ENCODE peak calls at places on chromosomes 6 and 20, in six cellular contexts. J is IMR-90, N is lower leg skin, T is right lobe of liver, K is fibroblast of villous mesenchyme, V is heart left ventricle. C is an unnamed sample.

GRCh38 chr20:14493408-14493807 is 156.0 kb upstream of the FLRT3 start:
- DNase-seq in V (no peak), T (no peak), K (no peak), J (no peak), N (no peak), C (no peak)

GRCh38 chr6:170203212-170203611 is 87.7 kb downstream of the DLL1 start:
- DNase-seq in V (no peak), J (no peak), N (peak), K (peak), T (no peak), C (peak)

GRCh38 chr6:2127484-2127911 is 117.9 kb downstream of the GMDS start:
- DNase-seq in T (peak), V (peak), J (no peak), K (no peak), N (peak), C (peak)

GRCh38 chr20:63911171-63911570 is 16.2 kb downstream of the DNAJC5 start:
- DNase-seq in N (no peak), T (no peak), J (peak), K (peak), V (no peak), C (peak)

GRCh38 chr20:10079964-10080363 is 45.2 kb downstream of the ANKEF1 start:
- DNase-seq in N (no peak), V (no peak), T (no peak), K (peak), J (peak), C (peak)

GRCh38 chr6:54493138-54493537 is 184.9 kb downstream of the TINAG start:
- DNase-seq in K (peak), V (no peak), T (no peak), N (no peak), J (peak), C (peak)

GRCh38 chr6:29442670-29443184 is 3.6 kb downstream of the OR10C1 start:
- DNase-seq in T (no peak), K (no peak), V (no peak), N (no peak), J (no peak), C (no peak)

GRCh38 chr6:39420300-39421265 is 98.1 kb upstream of the KCNK16 start:
- DNase-seq in J (peak), N (no peak), V (peak), T (no peak), K (no peak), C (peak)

GRCh38 chr6:38391909-38392614 is 247.7 kb downstream of the BTBD9 start:
- DNase-seq in V (no peak), J (peak), T (no peak), K (no peak), N (no peak), C (peak)

GRCh38 chr20:32898721-32899120 is 40.0 kb downstream of the EFCAB8 start:
- DNase-seq in N (no peak), T (no peak), V (no peak), J (peak), K (no peak), C (peak)

GRCh38 chr6:143410859-143411270 is 39.6 kb downstream of the ADAT2 start:
- DNase-seq in K (peak), N (no peak), J (peak), V (no peak), T (no peak), C (no peak)

GRCh38 chr6:79605061-79605460 is 26.1 kb upstream of the SH3BGRL2 start:
- DNase-seq in N (no peak), V (no peak), J (peak), T (no peak), K (peak), C (no peak)

GRCh38 chr6:37449984-37450383 is 17.0 kb downstream of the CMTR1 start:
- DNase-seq in J (no peak), T (no peak), V (no peak), N (no peak), K (no peak), C (no peak)

GRCh38 chr20:37542281-37542680 is 14.6 kb upstream of the BLCAP start:
- DNase-seq in K (no peak), T (no peak), N (no peak), J (peak), V (no peak), C (no peak)

GRCh38 chr20:25676164-25676809 is 20.4 kb downstream of the ZNF337 start:
- DNase-seq in J (peak), V (no peak), N (no peak), T (no peak), K (peak), C (peak)

GRCh38 chr20:15705975-15706374 is 867.3 kb downstream of the KIF16B start:
- DNase-seq in K (no peak), N (no peak), V (no peak), J (no peak), T (no peak), C (no peak)

GRCh38 chr6:17871836-17872235 is 115.6 kb downstream of the KIF13A start:
- DNase-seq in T (no peak), V (no peak), J (no peak), N (no peak), K (no peak), C (no peak)

GRCh38 chr6:163170294-163170883 is 244.1 kb upstream of the QKI start:
- DNase-seq in K (no peak), J (no peak), N (no peak), V (no peak), T (no peak), C (peak)

GRCh38 chr6:108452725-108453195 is 108.0 kb upstream of the FOXO3 start:
- DNase-seq in K (peak), J (peak), T (no peak), V (no peak), N (no peak), C (peak)

GRCh38 chr20:41395669-41396664 is 29.3 kb upstream of the EMILIN3 start:
- DNase-seq in T (no peak), V (no peak), K (no peak), J (peak), N (no peak), C (no peak)

GRCh38 chr20:40547492-40548129 is 141.4 kb downstream of the MAFB start:
- DNase-seq in V (no peak), J (no peak), N (no peak), K (no peak), T (no peak), C (peak)

GRCh38 chr6:137846772-137847313 is 20.2 kb upstream of the TNFAIP3 start:
- DNase-seq in J (no peak), N (no peak), T (peak), K (no peak), V (peak), C (no peak)

GRCh38 chr6:136173519-136174507 is 76.3 kb downstream of the MTFR2 start:
- DNase-seq in T (no peak), K (peak), V (peak), J (peak), N (peak), C (peak)

GRCh38 chr6:20554326-20554725 is 20.1 kb downstream of the CDKAL1 start:
- DNase-seq in K (peak), T (no peak), J (no peak), V (no peak), N (no peak), C (peak)

GRCh38 chr6:83097204-83097603 is 29.7 kb downstream of the DOP1A start:
- DNase-seq in V (no peak), J (no peak), T (no peak), N (no peak), K (peak), C (peak)

GRCh38 chr6:158793432-158793831 is 25.7 kb downstream of the EZR start:
- DNase-seq in K (peak), T (no peak), N (no peak), V (no peak), J (peak), C (peak)

GRCh38 chr6:73062837-73063236 is 162.5 kb downstream of the KHDC1L start:
- DNase-seq in N (no peak), K (no peak), T (no peak), V (no peak), J (no peak), C (peak)

GRCh38 chr6:168597471-168597875 is 156.5 kb downstream of the SMOC2 start:
- DNase-seq in V (no peak), T (no peak), N (no peak), J (no peak), K (no peak), C (no peak)

GRCh38 chr6:44733868-44734267 is 346.4 kb downstream of the CDC5L start:
- DNase-seq in K (peak), T (no peak), J (no peak), V (peak), N (peak), C (peak)

GRCh38 chr6:137373296-137373695 is 120.9 kb downstream of the OLIG3 start:
- DNase-seq in N (no peak), K (no peak), T (no peak), V (no peak), J (no peak), C (no peak)

GRCh38 chr6:3228791-3229565 is 1.5 kb upstream of the TUBB2B start:
- DNase-seq in K (no peak), V (no peak), J (no peak), N (no peak), T (no peak), C (no peak)

GRCh38 chr20:51757226-51757625 is 11.0 kb downstream of the ATP9A start:
- DNase-seq in T (no peak), J (no peak), V (no peak), N (no peak), K (no peak), C (no peak)

GRCh38 chr6:13026100-13026499 is 302.2 kb downstream of the TBC1D7 start:
- DNase-seq in T (no peak), K (no peak), J (no peak), V (no peak), N (no peak), C (no peak)

GRCh38 chr6:134004714-134005113 is 47.7 kb downstream of the SLC2A12 start:
- DNase-seq in J (peak), K (no peak), V (no peak), T (no peak), N (no peak), C (no peak)

GRCh38 chr20:324177-325042 is 942 bp upstream of the SOX12 start:
- DNase-seq in N (peak), J (peak), V (peak), T (peak), K (peak), C (peak)
- TF ChIP-seq CTCF in N (no peak), J (peak), V (peak), T (peak), K (peak), C (peak)

GRCh38 chr6:50056242-50056641 is 6.5 kb upstream of the DEFB112 start:
- DNase-seq in K (no peak), T (no peak), J (no peak), N (no peak), V (no peak), C (no peak)

GRCh38 chr6:50062051-50062450 is 12.3 kb upstream of the DEFB112 start:
- DNase-seq in K (no peak), T (no peak), J (peak), N (no peak), V (no peak), C (no peak)
- TF ChIP-seq CTCF in K (no peak), T (peak), J (no peak), N (no peak), V (no peak), C (no peak)

DNA sequence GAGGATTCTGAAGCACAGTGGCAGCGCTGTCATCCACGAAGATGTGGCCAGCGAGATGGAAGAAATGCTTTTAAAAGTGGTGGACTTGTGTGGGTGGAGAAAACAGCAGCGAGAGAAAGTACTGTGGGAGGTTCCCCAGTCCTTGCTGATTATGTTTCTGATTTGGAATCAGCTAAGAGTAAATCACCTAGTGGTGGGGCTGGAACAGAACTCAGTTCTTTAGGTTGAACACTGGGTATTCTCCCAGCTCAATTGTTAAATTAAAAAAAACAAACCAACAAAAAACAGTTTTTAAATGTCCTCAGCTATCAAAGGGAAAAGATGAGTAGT is 515 bp upstream of the ZNF322 start:
- DNase-seq in V (no peak), T (no peak), J (peak), N (no peak), K (no peak), C (peak)
- TF ChIP-seq CTCF in V (no peak), T (no peak), J (no peak), N (no peak), K (no peak), C (peak)

GRCh38 chr20:23060629-23061028 is 11.2 kb upstream of the THBD start:
- DNase-seq in K (peak), T (no peak), N (no peak), J (no peak), V (no peak), C (no peak)

GRCh38 chr20:23061262-23061661 is 11.8 kb upstream of the THBD start:
- DNase-seq in K (no peak), V (no peak), N (no peak), T (no peak), J (no peak), C (no peak)

GRCh38 chr20:23061713-23062561 is 12.5 kb upstream of the THBD start:
- DNase-seq in N (no peak), V (peak), T (no peak), J (peak), K (peak), C (peak)

GRCh38 chr20:23059831-23060230 is 10.4 kb upstream of the THBD start:
- DNase-seq in N (no peak), K (peak), V (no peak), T (no peak), J (no peak), C (no peak)

GRCh38 chr20:23058240-23058639 is 8.8 kb upstream of the THBD start:
- DNase-seq in T (no peak), N (no peak), J (no peak), K (no peak), V (no peak), C (no peak)
- TF ChIP-seq CTCF in T (no peak), N (no peak), J (peak), K (no peak), V (no peak), C (peak)

GRCh38 chr20:38732981-38733380 is 8.7 kb downstream of the SLC32A1 start:
- DNase-seq in V (no peak), T (no peak), K (no peak), J (no peak), N (no peak), C (no peak)

GRCh38 chr20:38730989-38731737 is 6.9 kb downstream of the SLC32A1 start:
- DNase-seq in K (peak), T (peak), V (peak), N (no peak), J (peak), C (peak)

GRCh38 chr20:38730167-38730988 is 6.1 kb downstream of the SLC32A1 start:
- DNase-seq in J (no peak), V (no peak), T (no peak), K (no peak), N (no peak), C (no peak)

GRCh38 chr20:38729767-38730166 is 5.5 kb downstream of the SLC32A1 start:
- DNase-seq in J (no peak), V (no peak), K (no peak), N (no peak), T (no peak), C (no peak)

GRCh38 chr20:38731738-38732113 is 7.4 kb downstream of the SLC32A1 start:
- DNase-seq in J (no peak), T (no peak), K (no peak), N (no peak), V (no peak), C (no peak)
- TF ChIP-seq CTCF in J (no peak), T (no peak), K (no peak), N (no peak), V (no peak), C (no peak)

GRCh38 chr6:43717389-43717788 is 29.8 kb upstream of the MRPS18A start:
- DNase-seq in K (no peak), V (no peak), J (no peak), N (no peak), T (no peak), C (no peak)
- TF ChIP-seq CTCF in K (no peak), V (no peak), J (no peak), N (no peak), T (no peak), C (no peak)

GRCh38 chr20:12171927-12172581 is 254.4 kb downstream of the BTBD3 start:
- DNase-seq in N (no peak), V (no peak), T (no peak), J (peak), K (peak), C (peak)

GRCh38 chr20:12170406-12170805 is 252.7 kb downstream of the BTBD3 start:
- DNase-seq in V (no peak), N (no peak), T (no peak), K (peak), J (no peak), C (no peak)

GRCh38 chr20:12166053-12166717 is 248.5 kb downstream of the BTBD3 start:
- DNase-seq in N (peak), T (no peak), J (peak), V (peak), K (peak), C (peak)
- TF ChIP-seq CTCF in N (no peak), T (no peak), J (peak), V (no peak), K (peak), C (peak)

GRCh38 chr6:109794201-109794926 is 103.3 kb downstream of the FIG4 start:
- DNase-seq in V (no peak), T (no peak), K (peak), J (peak), N (no peak), C (peak)

GRCh38 chr6:109793793-109794192 is 102.7 kb downstream of the FIG4 start:
- DNase-seq in N (peak), V (peak), J (peak), K (peak), T (no peak), C (peak)

GRCh38 chr6:109799664-109800063 is 108.6 kb downstream of the FIG4 start:
- DNase-seq in J (no peak), N (no peak), V (no peak), T (no peak), K (no peak), C (no peak)

GRCh38 chr6:109793015-109793414 is 101.9 kb downstream of the FIG4 start:
- DNase-seq in J (no peak), V (no peak), K (no peak), N (no peak), T (no peak), C (no peak)

GRCh38 chr6:109795994-109796555 is 105.0 kb downstream of the FIG4 start:
- DNase-seq in J (peak), V (no peak), N (no peak), K (no peak), T (no peak), C (peak)
- TF ChIP-seq CTCF in J (no peak), V (no peak), N (no peak), K (no peak), T (no peak), C (no peak)

DNA sequence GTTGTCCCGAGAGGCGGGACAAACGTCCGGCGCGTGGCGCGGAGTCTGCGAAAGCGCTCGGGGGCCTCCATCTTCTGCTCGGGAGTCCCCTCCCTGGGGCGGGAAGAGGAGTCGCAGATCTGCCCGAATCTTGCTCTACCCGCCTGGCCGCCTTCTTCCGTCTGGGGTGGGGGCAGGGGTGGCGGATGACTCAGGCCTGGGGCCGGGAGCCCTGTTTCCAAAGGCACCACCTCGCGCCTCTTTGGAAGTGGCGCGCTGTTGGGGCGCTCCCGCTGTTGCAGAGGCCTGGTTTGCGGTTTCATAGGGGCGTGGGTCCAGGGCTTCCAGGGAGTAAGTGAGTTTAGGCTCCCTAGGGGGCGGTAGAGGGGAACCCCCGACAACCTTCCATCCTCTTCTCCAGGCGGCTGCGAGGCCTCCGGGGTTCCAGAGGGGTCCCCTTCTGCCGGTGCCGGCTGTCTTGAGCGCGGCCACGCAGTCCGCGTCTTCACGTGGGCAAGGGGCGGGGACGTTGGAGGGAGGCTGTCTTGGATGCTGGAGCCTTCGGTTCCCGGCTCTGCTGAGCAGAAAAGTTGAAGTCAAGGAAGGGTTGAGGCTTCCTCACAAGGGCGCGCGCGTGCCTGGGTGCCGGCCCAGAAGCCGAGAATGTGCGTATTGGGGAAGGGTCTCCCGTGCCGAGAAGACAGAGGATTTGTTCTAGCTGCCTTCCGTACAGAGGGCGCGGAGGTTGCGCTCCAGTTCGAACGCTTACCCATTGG is 2.6 kb upstream of the TFAP2C start:
- DNase-seq in K (peak), V (no peak), J (no peak), T (no peak), N (peak), C (no peak)
- TF ChIP-seq CTCF in K (peak), V (no peak), J (no peak), T (peak), N (no peak), C (peak)